ENCODE peak calls at places on chromosomes 13 and 19, in six cellular contexts. X is body of pancreas, A is HCT116, M is Peyer's patch, D is adrenal gland, J is IMR-90. V is an unnamed sample.

GRCh38 chr19:29079331-29079730 is 133.6 kb downstream of the UQCRFS1 start:
- DNase-seq in X (no peak), A (no peak), M (no peak), D (no peak), J (no peak), V (no peak)

GRCh38 chr19:50050406-50051223 is 24.8 kb downstream of the ZNF473 start:
- DNase-seq in X (peak; percentile 64), A (no peak), M (peak; percentile 85), D (peak; percentile 94), J (peak; percentile 79), V (peak; percentile 93)

GRCh38 chr13:24215007-24215633 is 54.6 kb downstream of the SPATA13 start:
- DNase-seq in X (no peak), A (no peak), M (no peak), D (no peak), J (no peak), V (no peak)

GRCh38 chr13:95500136-95500718 is 52.3 kb upstream of the CLDN10 start:
- DNase-seq in X (no peak), A (no peak), M (no peak), D (no peak), J (peak; percentile 4), V (no peak)

GRCh38 chr19:28345811-28346210 is 867.1 kb downstream of the UQCRFS1 start:
- DNase-seq in X (no peak), A (no peak), M (no peak), D (no peak), J (no peak), V (no peak)

GRCh38 chr19:56141416-56141992 is 417 bp downstream of the ZNF444 start:
- DNase-seq in X (peak; percentile 52), A (no peak), M (peak; percentile 41), D (no peak), J (no peak), V (no peak)

GRCh38 chr19:35378356-35378755 is 7.5 kb downstream of the GPR42 start:
- DNase-seq in X (no peak), A (no peak), M (no peak), D (peak; percentile 7), J (no peak), V (peak; percentile 13)

GRCh38 chr19:10333758-10334339 is 520 bp upstream of the RAVER1 start:
- DNase-seq in X (peak; percentile 29), A (no peak), M (no peak), D (no peak), J (no peak), V (no peak)

GRCh38 chr19:38917921-38918491 is 6.0 kb upstream of the CCER2 start:
- DNase-seq in X (no peak), A (no peak), M (no peak), D (peak; percentile 64), J (no peak), V (no peak)

GRCh38 chr19:5695649-5696195 is 5.6 kb downstream of the RPL36 start:
- DNase-seq in X (peak; percentile 12), A (no peak), M (no peak), D (no peak), J (no peak), V (no peak)
- TF ChIP-seq POLR2A in X (no peak), A (no peak), M (no peak), D (no peak), J (no peak), V (no peak)

DNA sequence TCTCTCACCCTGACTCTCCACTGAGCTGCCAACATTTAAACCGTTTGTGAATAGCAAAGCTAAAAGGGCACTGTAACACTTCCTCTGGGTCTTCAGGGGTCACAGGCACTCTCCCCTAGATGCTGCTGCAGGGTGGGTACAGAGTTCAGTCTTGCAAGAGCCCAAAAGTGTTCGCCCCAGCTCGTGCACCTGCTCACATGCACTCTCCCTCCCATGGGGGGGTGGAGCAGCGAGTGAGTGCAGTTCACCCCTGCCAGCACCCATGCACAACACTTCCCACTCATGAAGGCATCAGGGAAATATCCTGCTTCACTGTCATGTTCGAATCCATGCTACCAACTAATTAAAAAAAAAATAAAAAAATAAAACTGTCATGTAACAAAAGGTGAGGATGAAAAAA is 950.7 kb upstream of the PRR20A start:
- DNase-seq in X (no peak), A (no peak), M (no peak), D (no peak), J (no peak), V (no peak)
- H3K4me3 ChIP-seq in X (no peak overlapping the region), A (no peak overlapping the region), M (no peak overlapping the region), D (no peak overlapping the region), J (no peak overlapping the region), V (no peak overlapping the region)

DNA sequence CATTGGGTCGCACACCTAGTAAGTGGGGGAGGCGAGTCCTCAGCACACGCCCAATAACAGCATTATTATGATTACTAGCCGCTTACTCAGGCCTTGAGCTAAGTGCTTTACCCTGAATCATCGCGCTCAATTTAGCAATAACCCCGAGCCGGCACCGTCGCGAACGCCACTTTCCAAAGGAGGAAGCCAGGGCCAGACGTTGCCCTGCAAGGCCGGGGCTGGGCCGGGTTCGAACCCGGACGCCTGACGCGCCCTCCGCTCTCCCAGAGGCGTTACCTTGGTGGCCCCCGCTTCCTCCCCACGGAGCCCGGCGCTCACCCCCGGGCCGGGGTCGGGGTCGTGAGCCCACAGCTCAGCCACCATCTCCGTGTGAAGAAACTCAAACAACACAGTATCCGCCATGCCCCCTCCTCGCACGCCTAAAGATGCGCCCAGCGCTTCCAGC is at the start of gene TRAPPC6A:
- DNase-seq in X (no peak), A (no peak), M (peak; percentile 24), D (no peak), J (peak; percentile 70), V (no peak)
- TF ChIP-seq POLR2A in X (peak; percentile 28), A (peak; percentile 22), M (peak; percentile 57), D (peak; percentile 20), J (peak; percentile 86), V (no peak)

GRCh38 chr13:113122571-113123225 is at the start of gene F10:
- DNase-seq in X (peak; percentile 51), A (peak; percentile 50), M (peak; percentile 25), D (peak; percentile 88), J (peak; percentile 75), V (peak; percentile 56)
- H3K4me3 ChIP-seq in X (no peak within 1 kb of the TSS), A (peak within 1 kb of the TSS; percentile 30), M (no peak within 1 kb of the TSS), D (no peak within 1 kb of the TSS), J (peak within 1 kb of the TSS; percentile 44), V (no peak within 1 kb of the TSS)

DNA sequence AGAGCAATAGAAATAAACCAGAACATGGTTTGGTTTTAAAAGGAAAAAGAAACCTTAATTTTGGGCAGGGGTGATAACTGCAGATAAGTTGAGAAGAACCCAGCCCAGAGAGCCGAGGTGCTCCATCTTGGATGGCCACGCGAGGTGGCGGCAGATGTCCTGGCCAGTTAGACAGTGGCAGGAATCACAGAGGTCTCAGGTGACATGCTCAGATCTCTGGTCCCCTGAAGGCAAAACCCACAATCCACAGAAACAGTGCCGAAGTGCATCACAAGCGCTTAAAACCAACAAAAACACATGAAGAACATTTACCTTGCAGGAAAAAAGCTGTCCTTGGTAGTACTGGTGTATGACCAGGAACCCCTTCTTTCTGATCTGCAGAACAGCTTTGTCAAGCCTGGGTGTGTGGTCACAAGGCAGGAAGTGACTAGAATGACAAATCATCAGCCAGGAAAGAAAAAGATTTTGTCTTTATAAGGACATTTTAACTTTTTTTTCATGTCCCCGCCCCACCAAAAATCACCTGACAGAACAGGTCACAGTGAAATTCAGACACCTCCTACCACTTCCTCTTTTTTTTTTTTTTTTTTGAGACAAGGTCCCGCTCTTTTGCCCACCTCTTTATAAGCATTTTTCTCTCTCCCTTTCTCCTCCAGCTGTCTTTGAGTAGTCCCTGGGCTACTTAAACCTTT is at the start of gene LCP1:
- DNase-seq in X (no peak), A (no peak), M (peak; percentile 84), D (no peak), J (no peak), V (no peak)
- TF ChIP-seq POLR2A in X (peak; percentile 59), A (no peak), M (peak; percentile 72), D (no peak), J (no peak), V (no peak)

GRCh38 chr19:12195501-12195860 is 32.6 kb downstream of the ZNF136 start:
- DNase-seq in X (no peak), A (no peak), M (no peak), D (no peak), J (no peak), V (no peak)
- H3K4me3 ChIP-seq in X (peak overlapping the region; percentile 68), A (no peak overlapping the region), M (peak overlapping the region; percentile 46), D (no peak overlapping the region), J (peak overlapping the region; percentile 11), V (peak overlapping the region; percentile 29)

V was measured in lower leg skin.